ENCODE peak calls at places on chromosome 4, in five cellular contexts. T is IMR-90, N is neuronal stem cell, F is H1, B is trophoblast cell. I is an unnamed sample.

GRCh38 chr4:122819708-122820449 is 6.8 kb upstream of the FGF2 start:
- DNase-seq in F (no peak), N (no peak), T (peak), B (no peak), I (peak)

GRCh38 chr4:128130621-128131020 is 69.5 kb downstream of the LARP1B start:
- DNase-seq in T (no peak), N (no peak), F (no peak), B (no peak), I (no peak)

GRCh38 chr4:98619197-98619596 is 39.2 kb downstream of the TSPAN5 start:
- DNase-seq in T (no peak), N (no peak), F (no peak), B (no peak), I (no peak)

GRCh38 chr4:110621328-110621812 is 1.5 kb downstream of the PITX2 start:
- DNase-seq in T (no peak), B (no peak), F (no peak), N (no peak), I (peak)

GRCh38 chr4:10159671-10160070 is 43.1 kb upstream of the WDR1 start:
- DNase-seq in N (no peak), F (no peak), T (no peak), B (peak), I (no peak)

GRCh38 chr4:125520258-125520990 is 205.7 kb downstream of the FAT4 start:
- DNase-seq in F (no peak), N (no peak), B (no peak), T (peak), I (peak)

GRCh38 chr4:88690355-88690754 is 7.3 kb downstream of the NAP1L5 start:
- DNase-seq in F (no peak), T (peak), N (no peak), B (no peak), I (peak)

GRCh38 chr4:111977419-111977965 is 167.8 kb upstream of the FAM241A start:
- DNase-seq in F (no peak), B (no peak), T (no peak), N (no peak), I (no peak)

GRCh38 chr4:54228064-54228527 is 997 bp upstream of the PDGFRA start:
- DNase-seq in T (peak), B (peak), F (peak), N (peak), I (peak)

GRCh38 chr4:149987330-149987751 is 90.9 kb upstream of the DCLK2 start:
- DNase-seq in F (no peak), B (no peak), T (no peak), N (no peak), I (peak)

GRCh38 chr4:145815626-145816025 is 123.0 kb downstream of the ZNF827 start:
- DNase-seq in T (peak), B (no peak), F (no peak), N (no peak), I (no peak)

GRCh38 chr4:41477200-41477910 is 60.6 kb upstream of the LIMCH1 start:
- DNase-seq in N (no peak), F (no peak), B (no peak), T (no peak), I (no peak)

GRCh38 chr4:138028923-138029322 is 213.2 kb downstream of the SLC7A11 start:
- DNase-seq in B (no peak), F (no peak), T (no peak), N (no peak), I (no peak)

GRCh38 chr4:80213117-80213815 is 16.0 kb downstream of the PRDM8 start:
- DNase-seq in N (no peak), B (no peak), F (no peak), T (peak), I (peak)

GRCh38 chr4:6071959-6072720 is 53.9 kb upstream of the C4orf50 start:
- DNase-seq in N (no peak), T (no peak), B (no peak), F (no peak), I (no peak)

GRCh38 chr4:48640699-48641098 is 139.4 kb downstream of the FRYL start:
- DNase-seq in F (no peak), N (no peak), T (no peak), B (no peak), I (no peak)

GRCh38 chr4:54065282-54066087 is 1.1 kb upstream of the CHIC2 start:
- DNase-seq in F (no peak), B (peak), N (no peak), T (no peak), I (peak)

GRCh38 chr4:150178161-150178560 is 99.9 kb downstream of the DCLK2 start:
- DNase-seq in F (no peak), B (no peak), T (peak), N (no peak), I (no peak)

GRCh38 chr4:19850909-19851308 is 400.8 kb upstream of the SLIT2 start:
- DNase-seq in N (no peak), B (no peak), F (no peak), T (peak), I (peak)

GRCh38 chr4:182207806-182208483 is 35.3 kb upstream of the TENM3 start:
- DNase-seq in B (peak), T (peak), N (no peak), F (no peak), I (peak)

DNA sequence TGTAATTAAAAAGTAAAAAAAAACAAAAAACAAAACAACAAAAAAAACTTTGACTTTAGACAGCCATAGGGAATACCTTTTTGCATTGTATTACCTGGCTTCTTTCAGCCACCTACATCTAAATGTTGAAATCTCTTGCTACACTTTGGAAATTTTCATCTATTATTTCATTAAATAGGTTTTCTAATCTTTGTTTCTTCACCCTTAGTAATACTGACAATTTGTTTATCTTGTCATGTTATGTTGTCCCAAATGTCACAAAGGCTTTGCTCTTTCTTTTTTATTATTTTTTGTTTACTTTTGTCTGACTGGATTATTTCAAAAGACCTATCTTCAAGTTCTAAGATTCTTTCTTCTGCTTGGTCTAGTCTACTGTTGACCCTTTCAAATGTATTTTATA is 7.5 kb downstream of the PF4 start:
- DNase-seq in F (no peak), T (no peak), N (no peak), B (no peak), I (no peak)
- H2AFZ ChIP-seq in F (no peak), T (no peak), N (no peak), B (no peak), I (no peak)

DNA sequence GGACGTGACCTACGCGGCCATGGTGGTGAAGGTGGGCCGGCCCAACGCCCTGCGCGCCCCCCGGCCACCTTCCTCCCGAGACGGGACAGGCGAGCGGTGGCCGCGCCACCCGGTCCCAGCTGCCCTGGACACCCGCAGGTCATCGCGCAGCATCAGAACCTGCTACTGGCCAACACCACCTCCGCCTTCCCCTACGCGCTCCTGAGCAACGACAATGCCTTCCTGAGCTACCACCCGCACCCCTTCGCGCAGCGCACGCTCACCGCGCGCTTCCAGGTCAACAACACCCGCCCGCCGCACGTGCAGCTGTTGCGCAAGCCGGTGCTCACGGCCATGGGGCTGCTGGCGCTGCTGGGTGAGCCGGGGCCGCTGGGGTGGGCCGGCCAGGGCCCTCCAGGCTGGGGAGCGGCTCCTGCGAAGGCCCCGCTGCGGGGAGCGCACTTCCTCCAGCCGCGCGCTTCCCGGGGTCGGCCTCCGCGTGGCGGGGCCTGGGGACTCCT is 9.0 kb upstream of the SLC26A1 start:
- DNase-seq in B (no peak), F (no peak), T (no peak), N (no peak), I (no peak)
- H3K14ac ChIP-seq in B (no peak), F (no peak), T (no peak), N (peak), I (no peak)

GRCh38 chr4:165208741-165209388 is 1.5 kb downstream of the KLHL2 start:
- DNase-seq in F (no peak), B (no peak), N (no peak), T (no peak), I (no peak)
- H3K4me3 ChIP-seq in F (peak), B (no peak), N (peak), T (no peak), I (peak)

GRCh38 chr4:185590982-185591381 is 55.7 kb upstream of the PDLIM3 start:
- DNase-seq in T (no peak), B (no peak), N (no peak), F (no peak), I (no peak)

GRCh38 chr4:185592438-185592837 is 57.1 kb upstream of the PDLIM3 start:
- DNase-seq in N (no peak), B (no peak), T (no peak), F (no peak), I (no peak)

GRCh38 chr4:185589067-185589844 is 53.9 kb upstream of the PDLIM3 start:
- DNase-seq in F (no peak), T (peak), N (no peak), B (peak), I (peak)

GRCh38 chr4:185591679-185592141 is 56.4 kb upstream of the PDLIM3 start:
- DNase-seq in T (peak), N (no peak), B (peak), F (no peak), I (peak)

GRCh38 chr4:185592845-185593488 is 57.7 kb upstream of the PDLIM3 start:
- DNase-seq in B (no peak), F (no peak), N (no peak), T (no peak), I (peak)
- H2AFZ ChIP-seq in B (no peak), F (peak), N (no peak), T (no peak), I (no peak)

GRCh38 chr4:8079916-8080753 is 78.5 kb downstream of the ABLIM2 start:
- DNase-seq in F (no peak), T (no peak), B (no peak), N (no peak), I (no peak)
- H3K14ac ChIP-seq in F (no peak), T (no peak), B (no peak), N (no peak), I (no peak)

GRCh38 chr4:8121236-8122015 is 37.2 kb downstream of the ABLIM2 start:
- DNase-seq in N (no peak), F (no peak), T (no peak), B (no peak), I (no peak)
- H3K4me3 ChIP-seq in N (no peak), F (no peak), T (no peak), B (no peak), I (no peak)